ENCODE peak calls at places on chromosomes 16 and 17, in six cellular contexts. P is A549; R is BJ; F is cardiac muscle cell; A is ovary; M is CD8-positive, alpha-beta T cell. U is an unnamed sample.

GRCh38 chr17:74085434-74085833 is 118.0 kb upstream of the RPL38 start:
- DNase-seq in M (no peak), F (no peak), P (no peak), A (no peak), R (no peak), U (no peak)

GRCh38 chr17:70320642-70321345 is 151.5 kb downstream of the KCNJ2 start:
- DNase-seq in P (no peak), F (peak; percentile 14), M (no peak), R (no peak), A (no peak), U (no peak)

GRCh38 chr17:19733953-19734526 is 14.1 kb downstream of the ALDH3A1 start:
- DNase-seq in A (no peak), R (no peak), P (no peak), F (no peak), M (no peak), U (no peak)

GRCh38 chr17:4536742-4537411 is 18.3 kb downstream of the MYBBP1A start:
- DNase-seq in M (no peak), F (no peak), P (no peak), R (no peak), A (peak; percentile 63), U (no peak)

GRCh38 chr17:82965371-82965770 is 114.0 kb upstream of the METRNL start:
- DNase-seq in R (no peak), F (no peak), A (peak; percentile 23), P (no peak), M (no peak), U (no peak)

GRCh38 chr16:81546781-81547180 is 102.2 kb downstream of the CMIP start:
- DNase-seq in R (no peak), M (no peak), F (no peak), P (no peak), A (no peak), U (no peak)

GRCh38 chr17:51000835-51001638 is 119.6 kb downstream of the SPAG9 start:
- DNase-seq in P (peak; percentile 62), F (peak; percentile 73), A (no peak), R (no peak), M (no peak), U (peak; percentile 31)

GRCh38 chr17:61574542-61575351 is 16.3 kb downstream of the NACA2 start:
- DNase-seq in P (peak; percentile 80), A (no peak), F (peak; percentile 54), R (no peak), M (no peak), U (no peak)

GRCh38 chr17:35011671-35012216 is 31.4 kb downstream of the LIG3 start:
- DNase-seq in R (no peak), P (no peak), A (no peak), M (no peak), F (no peak), U (no peak)

GRCh38 chr17:38797091-38797490 is 2.3 kb downstream of the PIP4K2B start:
- DNase-seq in R (no peak), A (no peak), M (no peak), F (no peak), P (no peak), U (peak; percentile 25)

GRCh38 chr17:21162394-21162775 is 35.6 kb downstream of the DHRS7B start:
- DNase-seq in M (no peak), F (no peak), A (no peak), R (no peak), P (no peak), U (no peak)
- H3K4me3 ChIP-seq in M (no peak overlapping the region), F (no peak overlapping the region), A (no peak overlapping the region), R (no peak overlapping the region), P (no peak overlapping the region), U (no peak overlapping the region)

GRCh38 chr16:2784536-2785100 is 2.7 kb downstream of the PRSS33 start:
- DNase-seq in A (no peak), P (no peak), R (no peak), M (no peak), F (no peak), U (no peak)
- H3K4me3 ChIP-seq in A (no peak overlapping the region), P (no peak overlapping the region), R (no peak overlapping the region), M (peak overlapping the region; percentile 46), F (no peak overlapping the region), U (no peak overlapping the region)

GRCh38 chr17:17485420-17485819 is 8.6 kb downstream of the MED9 start:
- DNase-seq in P (no peak), F (no peak), A (no peak), R (no peak), M (no peak), U (no peak)

GRCh38 chr17:17484451-17484899 is 7.7 kb downstream of the MED9 start:
- DNase-seq in R (no peak), F (no peak), P (no peak), A (no peak), M (no peak), U (no peak)

GRCh38 chr17:17479209-17479608 is 2.4 kb downstream of the MED9 start:
- DNase-seq in F (no peak), P (no peak), M (no peak), R (no peak), A (no peak), U (no peak)

GRCh38 chr17:17480593-17481148 is 3.9 kb downstream of the MED9 start:
- DNase-seq in M (no peak), A (no peak), R (no peak), P (no peak), F (no peak), U (no peak)

GRCh38 chr17:17481860-17482259 is 5.1 kb downstream of the MED9 start:
- DNase-seq in M (no peak), R (no peak), A (no peak), P (no peak), F (no peak), U (no peak)
- H3K4me3 ChIP-seq in M (no peak overlapping the region), R (no peak overlapping the region), A (no peak overlapping the region), P (no peak overlapping the region), F (no peak overlapping the region), U (no peak overlapping the region)

DNA sequence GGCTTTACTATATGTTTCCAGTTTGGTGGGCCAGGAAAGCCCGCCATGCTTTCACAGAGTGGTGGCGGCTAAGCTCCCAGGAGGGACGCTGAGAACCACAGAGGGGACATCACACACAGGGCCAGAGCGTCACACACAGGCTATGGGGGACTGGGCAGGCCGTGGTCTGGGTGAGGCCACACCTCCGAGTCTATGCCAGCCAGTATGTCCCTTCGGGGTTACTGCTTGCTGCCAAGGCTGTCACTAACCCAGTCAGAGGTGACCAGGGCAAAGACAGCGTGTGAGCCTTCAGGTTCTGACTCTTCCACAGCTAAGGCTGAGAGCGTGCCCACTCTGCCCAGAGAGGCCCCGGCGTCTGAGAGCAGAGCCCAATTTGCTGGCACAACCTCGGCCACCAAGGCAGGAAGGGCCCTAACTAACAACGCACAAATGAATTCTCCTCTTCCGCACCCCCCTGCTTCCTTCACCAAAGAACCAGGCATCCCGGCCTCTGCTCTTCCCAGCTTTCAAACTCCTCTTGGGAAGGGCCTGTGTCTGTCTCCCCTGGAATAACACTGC is 2.9 kb downstream of the PLD6 start:
- DNase-seq in R (no peak), F (no peak), P (no peak), A (no peak), M (no peak), U (no peak)
- H3K4me3 ChIP-seq in R (no peak overlapping the region), F (no peak overlapping the region), P (no peak overlapping the region), A (no peak overlapping the region), M (no peak overlapping the region), U (no peak overlapping the region)

GRCh38 chr16:85614338-85615013 is 1.4 kb downstream of the GSE1 start:
- DNase-seq in R (no peak), F (peak; percentile 26), P (peak; percentile 21), A (peak; percentile 56), M (no peak), U (no peak)
- H3K4me3 ChIP-seq in R (peak overlapping the region; percentile 55), F (peak overlapping the region; percentile 75), P (peak overlapping the region; percentile 96), A (peak overlapping the region; percentile 47), M (peak overlapping the region; percentile 47), U (no peak overlapping the region)

DNA sequence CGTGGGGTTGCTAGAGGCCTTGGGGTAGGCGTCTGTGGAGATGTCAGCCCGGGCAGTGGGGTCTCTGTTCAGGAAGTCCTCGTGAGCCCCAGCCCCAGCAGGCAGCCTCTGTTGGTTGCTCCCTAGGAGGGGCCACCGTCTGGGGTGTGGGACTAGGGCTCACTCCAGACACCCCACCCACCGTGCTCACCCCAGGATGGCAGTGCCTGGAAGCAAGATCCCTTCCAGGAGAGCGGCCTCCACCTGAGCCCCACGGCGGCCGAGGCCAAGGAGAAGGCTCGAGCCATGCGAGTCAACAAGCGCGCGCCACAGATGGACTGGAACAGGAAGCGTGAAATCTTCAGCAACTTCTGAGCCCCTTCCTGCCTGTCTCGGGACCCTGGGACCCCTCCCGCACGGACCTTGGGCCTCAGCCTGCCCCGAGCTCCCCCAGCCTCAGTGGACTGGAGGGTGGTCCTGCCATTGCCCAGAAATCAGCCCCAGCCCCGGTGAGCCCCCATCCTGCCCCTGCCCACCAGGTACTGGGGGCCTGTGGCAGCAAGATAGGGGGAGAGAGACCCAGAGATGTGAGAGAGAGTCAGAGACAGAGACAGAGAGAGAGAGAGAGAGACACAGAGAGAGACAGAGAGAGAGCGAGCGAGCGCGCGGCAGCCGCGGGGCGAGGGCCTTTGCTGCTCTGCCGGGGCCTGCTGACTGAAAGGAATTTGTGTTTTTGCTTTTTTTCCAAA is 9.8 kb downstream of the NTHL1 start:
- DNase-seq in M (no peak), R (no peak), P (no peak), A (peak; percentile 68), F (no peak), U (no peak)
- H3K4me3 ChIP-seq in M (no peak overlapping the region), R (no peak overlapping the region), P (no peak overlapping the region), A (no peak overlapping the region), F (no peak overlapping the region), U (no peak overlapping the region)